ENCODE peak calls at places on chromosomes 16 and 17, in seven cellular contexts. W is HFFc6; G is hepatocyte; X is NCI-H1092 treated with DMSO at 0.1 percent for 48 hours; Z is stimulated activated CD8-positive, alpha-beta memory T cell treated with anti-CD3 and anti-CD28 coated beads, Interleukin-12 subunit alpha, Interleukin-12 subunit beta, amount 100 ng/mL, for 4 hours; P is H1; U is substantia nigra. T is an unnamed sample.

GRCh38 chr16:56950881-56951771 is 10.6 kb upstream of the CETP start:
- DNase-seq in W (peak; percentile 51), G (peak; percentile 67), X (peak; percentile 30), Z (peak; percentile 28), P (no peak), U (no peak), T (peak; percentile 54)

GRCh38 chr17:43384476-43384862 is 14.3 kb upstream of the ARL4D start:
- DNase-seq in W (no peak), G (peak; percentile 70), X (no peak), Z (no peak), P (no peak), U (no peak), T (no peak)

GRCh38 chr17:32265192-32265895 is at the start of gene RHBDL3:
- DNase-seq in W (no peak), G (no peak), X (peak; percentile 38), Z (no peak), P (no peak), U (no peak), T (no peak)

GRCh38 chr17:18038149-18038850 is 668 bp downstream of the ATPAF2 start:
- DNase-seq in W (peak; percentile 20), G (no peak), X (no peak), Z (peak; percentile 4), P (no peak), U (no peak), T (no peak)

GRCh38 chr16:4879049-4879448 is 31.8 kb downstream of the UBN1 start:
- DNase-seq in W (no peak), G (no peak), X (no peak), Z (no peak), P (no peak), U (no peak), T (no peak)

GRCh38 chr16:75097941-75098897 is 18.4 kb downstream of the LDHD start:
- DNase-seq in W (no peak), G (no peak), X (no peak), Z (peak; percentile 50), P (no peak), U (peak; percentile 27), T (no peak)

GRCh38 chr16:730666-731509 is 4.0 kb downstream of the HAGHL start:
- DNase-seq in W (no peak), G (no peak), X (no peak), Z (no peak), P (no peak), U (no peak), T (no peak)

GRCh38 chr17:49776864-49777263 is 11.6 kb upstream of the KAT7 start:
- DNase-seq in W (no peak), G (no peak), X (no peak), Z (no peak), P (no peak), U (no peak), T (no peak)

GRCh38 chr17:35257080-35257701 is 14.3 kb downstream of the SLFN5 start:
- DNase-seq in W (peak; percentile 38), G (no peak), X (peak; percentile 38), Z (no peak), P (no peak), U (no peak), T (peak; percentile 59)

GRCh38 chr16:87101903-87102302 is 215.3 kb downstream of the C16orf95 start:
- DNase-seq in W (no peak), G (no peak), X (no peak), Z (no peak), P (no peak), U (no peak), T (peak; percentile 83)

GRCh38 chr17:74011963-74012362 is 191.5 kb upstream of the RPL38 start:
- DNase-seq in W (no peak), G (peak; percentile 28), X (peak; percentile 95), Z (no peak), P (no peak), U (no peak), T (no peak)

GRCh38 chr17:2947588-2947950 is 115.8 kb downstream of the OR1D5 start:
- DNase-seq in W (no peak), G (no peak), X (no peak), Z (no peak), P (no peak), U (no peak), T (no peak)

GRCh38 chr16:57999971-58000705 is at the start of gene ZNF319:
- DNase-seq in W (no peak), G (no peak), X (no peak), Z (no peak), P (no peak), U (no peak), T (no peak)

GRCh38 chr17:48732688-48733629 is 4.4 kb upstream of the HOXB13 start:
- DNase-seq in W (no peak), G (no peak), X (no peak), Z (no peak), P (no peak), U (no peak), T (no peak)

T was measured in brain microvascular endothelial cell.